ENCODE peak calls at places on chromosome 2, in nine cellular contexts. X is HS-5; O is stimulated activated naive CD8-positive, alpha-beta T cell treated with anti-CD3 and anti-CD28 coated beads, Interleukin-15, amount 100 ng/mL, for 72 hours; E is NAMALWA; S is AG08395; J is mesendoderm; K is HFFc6; V is cardiac fibroblast; D is endothelial cell. M is an unnamed sample.

GRCh38 chr2:28449489-28450395 is 46.1 kb upstream of the PLB1 start:
- DNase-seq in X (no peak), O (peak), E (no peak), S (no peak), J (peak), K (peak), V (peak), D (no peak), M (peak)

GRCh38 chr2:42249887-42250286 is 80.7 kb downstream of the EML4 start:
- DNase-seq in X (no peak), O (no peak), E (no peak), S (no peak), J (peak), K (no peak), V (no peak), D (no peak), M (no peak)

GRCh38 chr2:240500561-240501423 is 57.0 kb downstream of the ANKMY1 start:
- DNase-seq in X (no peak), O (no peak), E (no peak), S (no peak), J (no peak), K (no peak), V (no peak), D (no peak), M (no peak)

GRCh38 chr2:128261245-128262128 is 57.2 kb downstream of the HS6ST1 start:
- DNase-seq in X (no peak), O (no peak), E (no peak), S (no peak), J (no peak), K (no peak), V (no peak), D (no peak), M (no peak)

GRCh38 chr2:95305341-95306058 is 8.4 kb downstream of the KCNIP3 start:
- DNase-seq in X (no peak), O (no peak), E (no peak), S (no peak), J (no peak), K (no peak), V (peak), D (no peak), M (no peak)

GRCh38 chr2:28355521-28356094 is 37.0 kb upstream of the FOSL2 start:
- DNase-seq in X (no peak), O (no peak), E (no peak), S (peak), J (no peak), K (no peak), V (peak), D (no peak), M (no peak)

GRCh38 chr2:53859354-53860159 is at the start of gene GPR75:
- DNase-seq in X (no peak), O (no peak), E (no peak), S (peak), J (peak), K (no peak), V (peak), D (peak), M (no peak)

GRCh38 chr2:63465633-63466032 is 122.6 kb downstream of the WDPCP start:
- DNase-seq in X (no peak), O (no peak), E (no peak), S (peak), J (no peak), K (peak), V (no peak), D (no peak), M (no peak)

GRCh38 chr2:172281648-172282576 is 145.5 kb upstream of the ITGA6 start:
- DNase-seq in X (peak), O (no peak), E (no peak), S (no peak), J (no peak), K (peak), V (no peak), D (no peak), M (no peak)

GRCh38 chr2:70608373-70608772 is 54.7 kb upstream of the TGFA start:
- DNase-seq in X (no peak), O (no peak), E (no peak), S (no peak), J (no peak), K (no peak), V (no peak), D (no peak), M (no peak)

GRCh38 chr2:29223851-29224692 is 108.9 kb downstream of the CLIP4 start:
- DNase-seq in X (peak), O (no peak), E (no peak), S (no peak), J (no peak), K (peak), V (peak), D (no peak), M (no peak)

GRCh38 chr2:6642011-6642410 is 223.7 kb downstream of the CMPK2 start:
- DNase-seq in X (no peak), O (no peak), E (no peak), S (no peak), J (no peak), K (no peak), V (no peak), D (no peak), M (no peak)

GRCh38 chr2:216179015-216179414 is 69.9 kb downstream of the XRCC5 start:
- DNase-seq in X (no peak), O (no peak), E (no peak), S (no peak), J (peak), K (no peak), V (no peak), D (no peak), M (no peak)